ENCODE peak calls at places on chromosome 15, in seven cellular contexts. Y is PC-9, G is heart left ventricle, B is heart right ventricle, K is stomach, W is sigmoid colon, V is Peyer's patch. A is an unnamed sample. For H3K4me1, the result is how much of the 10 kb centered on the place peaks cover.

GRCh38 chr15:74795961-74796625 is 14.2 kb downstream of the CSK start:
- DNase-seq in Y (no peak), G (no peak), B (no peak), K (no peak), W (no peak), V (peak), A (no peak)

GRCh38 chr15:97875513-97876285 is 84.8 kb upstream of the ARRDC4 start:
- DNase-seq in Y (no peak), G (peak), B (no peak), K (no peak), W (no peak), V (no peak), A (no peak)

GRCh38 chr15:90037510-90037860 is 36.4 kb downstream of the ZNF710 start:
- DNase-seq in Y (no peak), G (no peak), B (no peak), K (no peak), W (no peak), V (no peak), A (no peak)

GRCh38 chr15:98522127-98522526 is 126.2 kb upstream of the IGF1R start:
- DNase-seq in Y (no peak), G (no peak), B (no peak), K (no peak), W (no peak), V (no peak), A (no peak)

GRCh38 chr15:51494411-51495314 is 127.9 kb downstream of the DMXL2 start:
- DNase-seq in Y (no peak), G (no peak), B (no peak), K (no peak), W (no peak), V (no peak), A (no peak)

GRCh38 chr15:88272421-88272820 is 15.9 kb upstream of the NTRK3 start:
- DNase-seq in Y (no peak), G (no peak), B (no peak), K (no peak), W (no peak), V (no peak), A (no peak)

GRCh38 chr15:63833246-63833696 is 477 bp downstream of the HERC1 start:
- DNase-seq in Y (no peak), G (no peak), B (peak), K (peak), W (peak), V (peak), A (no peak)

GRCh38 chr15:67063689-67064606 is 1.5 kb upstream of the SMAD3 start:
- DNase-seq in Y (no peak), G (peak), B (no peak), K (peak), W (no peak), V (peak), A (no peak)

GRCh38 chr15:32861741-32862140 is 143.9 kb downstream of the GREM1 start:
- DNase-seq in Y (no peak), G (no peak), B (no peak), K (no peak), W (no peak), V (peak), A (no peak)

GRCh38 chr15:88637841-88638625 is 783 bp upstream of the ISG20 start:
- DNase-seq in Y (no peak), G (no peak), B (no peak), K (no peak), W (no peak), V (no peak), A (no peak)

GRCh38 chr15:66737243-66738010 is 35.4 kb downstream of the SMAD6 start:
- DNase-seq in Y (no peak), G (no peak), B (no peak), K (no peak), W (peak), V (no peak), A (no peak)

GRCh38 chr15:74315626-74316025 is 51.8 kb downstream of the CYP11A1 start:
- DNase-seq in Y (no peak), G (peak), B (peak), K (no peak), W (no peak), V (peak), A (no peak)

GRCh38 chr15:45640610-45641009 is 5.8 kb downstream of the SQOR start:
- DNase-seq in Y (peak), G (no peak), B (no peak), K (no peak), W (no peak), V (no peak), A (no peak)

GRCh38 chr15:57445872-57446271 is 69.6 kb downstream of the CGNL1 start:
- DNase-seq in Y (no peak), G (no peak), B (no peak), K (no peak), W (no peak), V (no peak), A (no peak)

GRCh38 chr15:70267879-70268278 is 170.2 kb upstream of the TLE3 start:
- DNase-seq in Y (peak), G (no peak), B (no peak), K (no peak), W (no peak), V (no peak), A (no peak)

GRCh38 chr15:63997715-63998442 is 48.4 kb downstream of the DAPK2 start:
- DNase-seq in Y (no peak), G (no peak), B (no peak), K (no peak), W (no peak), V (no peak), A (no peak)

GRCh38 chr15:28977377-28978010 is 91.7 kb downstream of the APBA2 start:
- DNase-seq in Y (no peak), G (peak), B (peak), K (no peak), W (no peak), V (no peak), A (no peak)

GRCh38 chr15:58432421-58432820 is 630 bp downstream of the LIPC start:
- DNase-seq in Y (peak), G (no peak), B (no peak), K (no peak), W (no peak), V (no peak), A (no peak)

GRCh38 chr15:69410290-69410874 is 3.8 kb upstream of the KIF23 start:
- DNase-seq in Y (peak), G (no peak), B (no peak), K (no peak), W (no peak), V (no peak), A (no peak)

GRCh38 chr15:78130466-78131294 is 565 bp downstream of the CIB2 start:
- DNase-seq in Y (no peak), G (no peak), B (no peak), K (no peak), W (peak), V (peak), A (no peak)

GRCh38 chr15:70615435-70616310 is 147.7 kb downstream of the UACA start:
- DNase-seq in Y (no peak), G (no peak), B (no peak), K (no peak), W (no peak), V (no peak), A (no peak)

GRCh38 chr15:101348643-101349496 is 53.8 kb upstream of the SNRPA1 start:
- DNase-seq in Y (peak), G (no peak), B (no peak), K (peak), W (no peak), V (no peak), A (no peak)

GRCh38 chr15:24039683-24040082 is 352.6 kb upstream of the NDN start:
- DNase-seq in Y (no peak), G (no peak), B (no peak), K (no peak), W (no peak), V (no peak), A (no peak)

GRCh38 chr15:67840747-67841634 is 1.1 kb upstream of the RNU6-1 start:
- DNase-seq in Y (no peak), G (no peak), B (no peak), K (no peak), W (peak), V (no peak), A (no peak)

GRCh38 chr15:89457086-89457485 is 39.3 kb downstream of the RHCG start:
- DNase-seq in Y (no peak), G (no peak), B (no peak), K (no peak), W (no peak), V (no peak), A (no peak)

GRCh38 chr15:71821547-71822129 is 11.3 kb downstream of the NR2E3 start:
- DNase-seq in Y (no peak), G (no peak), B (no peak), K (no peak), W (no peak), V (no peak), A (no peak)

GRCh38 chr15:70281811-70282307 is 184.1 kb upstream of the TLE3 start:
- DNase-seq in Y (no peak), G (no peak), B (no peak), K (no peak), W (no peak), V (peak), A (no peak)

GRCh38 chr15:74725845-74726773 is 781 bp upstream of the CYP1A1 start:
- DNase-seq in Y (no peak), G (peak), B (peak), K (peak), W (no peak), V (peak), A (peak)

GRCh38 chr15:95470997-95471692 is 859.4 kb upstream of the NR2F2 start:
- DNase-seq in Y (no peak), G (peak), B (peak), K (no peak), W (no peak), V (no peak), A (no peak)

GRCh38 chr15:50339717-50340116 is 15.3 kb downstream of the GABPB1 start:
- DNase-seq in Y (no peak), G (no peak), B (no peak), K (no peak), W (no peak), V (no peak), A (no peak)

GRCh38 chr15:83899670-83900069 is 245.7 kb downstream of the ADAMTSL3 start:
- DNase-seq in Y (no peak), G (no peak), B (no peak), K (no peak), W (no peak), V (no peak), A (no peak)

GRCh38 chr15:83062768-83063180 is 4.3 kb downstream of the BTBD1 start:
- DNase-seq in Y (no peak), G (no peak), B (no peak), K (no peak), W (no peak), V (no peak), A (no peak)

GRCh38 chr15:33022629-33023028 is 171.9 kb downstream of the FMN1 start:
- DNase-seq in Y (peak), G (peak), B (peak), K (peak), W (peak), V (no peak), A (no peak)

GRCh38 chr15:60573936-60574335 is 95.0 kb upstream of the ICE2 start:
- DNase-seq in Y (no peak), G (no peak), B (no peak), K (no peak), W (no peak), V (no peak), A (peak)

GRCh38 chr15:66425837-66426236 is 39.1 kb downstream of the MAP2K1 start:
- DNase-seq in Y (no peak), G (no peak), B (no peak), K (no peak), W (no peak), V (no peak), A (no peak)

GRCh38 chr15:65869954-65870871 is 922 bp downstream of the RAB11A start:
- DNase-seq in Y (peak), G (peak), B (peak), K (peak), W (peak), V (peak), A (no peak)

GRCh38 chr15:39140060-39140604 is 440.7 kb upstream of the THBS1 start:
- DNase-seq in Y (peak), G (no peak), B (no peak), K (no peak), W (no peak), V (no peak), A (no peak)

GRCh38 chr15:35626531-35626930 is 80.6 kb upstream of the DPH6 start:
- DNase-seq in Y (no peak), G (no peak), B (no peak), K (no peak), W (no peak), V (no peak), A (no peak)

GRCh38 chr15:30921106-30921505 is 17.4 kb downstream of the FAN1 start:
- DNase-seq in Y (no peak), G (no peak), B (no peak), K (no peak), W (no peak), V (no peak), A (no peak)
- H3K4me3 ChIP-seq in Y (no peak), G (no peak), B (no peak), K (no peak), W (no peak), V (no peak), A (no peak)

GRCh38 chr15:41930867-41931222 is 37.0 kb upstream of the SPTBN5 start:
- DNase-seq in Y (no peak), G (no peak), B (no peak), K (no peak), W (no peak), V (no peak), A (no peak)
- H3K4me1 ChIP-seq in Y (half or more), G (half or more), B (half or more), K (half or more), W (under half), V (under half), A (under half)

GRCh38 chr15:85587707-85588441 is 206.9 kb downstream of the KLHL25 start:
- DNase-seq in Y (peak), G (no peak), B (no peak), K (no peak), W (no peak), V (no peak), A (no peak)

GRCh38 chr15:85583404-85584390 is 203.3 kb downstream of the AKAP13 start:
- DNase-seq in Y (peak), G (peak), B (peak), K (peak), W (peak), V (peak), A (no peak)

GRCh38 chr15:85582719-85583089 is 202.3 kb downstream of the AKAP13 start:
- DNase-seq in Y (no peak), G (peak), B (peak), K (peak), W (peak), V (peak), A (peak)

GRCh38 chr15:85582076-85582718 is 201.8 kb downstream of the AKAP13 start:
- DNase-seq in Y (no peak), G (no peak), B (peak), K (peak), W (no peak), V (peak), A (peak)

GRCh38 chr15:85584791-85585360 is 204.5 kb downstream of the AKAP13 start:
- DNase-seq in Y (no peak), G (no peak), B (no peak), K (no peak), W (no peak), V (no peak), A (no peak)
- H3K27ac ChIP-seq in Y (peak), G (peak), B (peak), K (peak), W (peak), V (no peak), A (peak)

DNA sequence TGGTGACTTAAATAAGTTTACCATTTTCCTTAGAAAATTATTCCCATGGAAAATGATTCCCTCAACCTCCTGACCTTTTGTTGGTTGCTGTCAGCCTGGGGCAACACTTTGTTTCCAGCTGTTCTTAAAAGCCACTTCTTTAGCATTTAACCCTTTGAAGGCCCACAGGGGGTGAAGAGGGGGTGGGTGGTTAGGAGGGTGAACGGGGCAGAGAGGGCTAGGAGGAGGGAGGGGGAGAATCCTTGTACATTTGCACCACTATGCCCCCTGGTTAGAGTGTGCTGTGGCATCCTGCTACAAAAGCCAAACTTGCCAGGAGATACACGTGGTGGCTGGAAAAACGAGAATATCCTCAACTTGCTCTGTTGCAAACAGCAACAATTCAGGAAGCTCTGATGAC is 273.2 kb upstream of the RGMA start:
- DNase-seq in Y (no peak), G (no peak), B (no peak), K (no peak), W (peak), V (no peak), A (no peak)
- H3K4me3 ChIP-seq in Y (no peak), G (no peak), B (no peak), K (no peak), W (no peak), V (no peak), A (no peak)